ENCODE peak calls at places on chromosomes 13 and 19, in six cellular contexts. One of them, this sample, is unnamed.

GRCh38 chr13:40079721-40080120 is 424.3 kb downstream of the COG6 start:
- DNase-seq in neural crest cell: no peak
- DNase-seq in pancreas: no peak
- DNase-seq in ascending aorta: no peak
- DNase-seq in body of pancreas: no peak
- DNase-seq in fibroblast of lung: no peak
- DNase-seq in this sample: no peak

GRCh38 chr19:15431396-15432017 is 12.7 kb upstream of the AKAP8L start:
- DNase-seq in neural crest cell: no peak
- DNase-seq in pancreas: peak
- DNase-seq in ascending aorta: no peak
- DNase-seq in body of pancreas: no peak
- DNase-seq in fibroblast of lung: no peak
- DNase-seq in this sample: no peak

GRCh38 chr19:369876-370275 is 25.3 kb upstream of the MIER2 start:
- DNase-seq in neural crest cell: no peak
- DNase-seq in pancreas: no peak
- DNase-seq in ascending aorta: peak
- DNase-seq in body of pancreas: no peak
- DNase-seq in fibroblast of lung: no peak
- DNase-seq in this sample: no peak

GRCh38 chr13:108086678-108087077 is 128.7 kb downstream of the LIG4 start:
- DNase-seq in neural crest cell: no peak
- DNase-seq in pancreas: no peak
- DNase-seq in ascending aorta: no peak
- DNase-seq in body of pancreas: peak
- DNase-seq in fibroblast of lung: peak
- DNase-seq in this sample: no peak

GRCh38 chr13:101140087-101140770 is 276.1 kb downstream of the NALCN start:
- DNase-seq in neural crest cell: no peak
- DNase-seq in pancreas: no peak
- DNase-seq in ascending aorta: no peak
- DNase-seq in body of pancreas: no peak
- DNase-seq in fibroblast of lung: no peak
- DNase-seq in this sample: no peak

GRCh38 chr13:113489549-113490495 is 689 bp downstream of the DCUN1D2 start:
- DNase-seq in neural crest cell: peak
- DNase-seq in pancreas: no peak
- DNase-seq in ascending aorta: no peak
- DNase-seq in body of pancreas: no peak
- DNase-seq in fibroblast of lung: peak
- DNase-seq in this sample: no peak

GRCh38 chr13:42892760-42893159 is 99.3 kb downstream of the EPSTI1 start:
- DNase-seq in neural crest cell: no peak
- DNase-seq in pancreas: no peak
- DNase-seq in ascending aorta: no peak
- DNase-seq in body of pancreas: no peak
- DNase-seq in fibroblast of lung: peak
- DNase-seq in this sample: no peak

GRCh38 chr19:409515-410242 is 732 bp upstream of the C2CD4C start:
- DNase-seq in neural crest cell: no peak
- DNase-seq in pancreas: no peak
- DNase-seq in ascending aorta: peak
- DNase-seq in body of pancreas: no peak
- DNase-seq in fibroblast of lung: no peak
- DNase-seq in this sample: no peak

GRCh38 chr19:9128171-9128570 is 1.4 kb upstream of the OR7G3 start:
- DNase-seq in neural crest cell: no peak
- DNase-seq in pancreas: no peak
- DNase-seq in ascending aorta: no peak
- DNase-seq in body of pancreas: no peak
- DNase-seq in fibroblast of lung: no peak
- DNase-seq in this sample: no peak

GRCh38 chr19:10985502-10985901 is 24.7 kb downstream of the SMARCA4 start:
- DNase-seq in neural crest cell: no peak
- DNase-seq in pancreas: no peak
- DNase-seq in ascending aorta: no peak
- DNase-seq in body of pancreas: no peak
- DNase-seq in fibroblast of lung: no peak
- DNase-seq in this sample: no peak

GRCh38 chr19:10987621-10988297 is 26.9 kb downstream of the SMARCA4 start:
- DNase-seq in neural crest cell: no peak
- DNase-seq in pancreas: no peak
- DNase-seq in ascending aorta: no peak
- DNase-seq in body of pancreas: no peak
- DNase-seq in fibroblast of lung: no peak
- DNase-seq in this sample: no peak

GRCh38 chr19:10981496-10981895 is 20.7 kb downstream of the SMARCA4 start:
- DNase-seq in neural crest cell: no peak
- DNase-seq in pancreas: no peak
- DNase-seq in ascending aorta: no peak
- DNase-seq in body of pancreas: no peak
- DNase-seq in fibroblast of lung: peak
- DNase-seq in this sample: no peak

GRCh38 chr19:10986301-10987127 is 25.7 kb downstream of the SMARCA4 start:
- DNase-seq in neural crest cell: no peak
- DNase-seq in pancreas: no peak
- DNase-seq in ascending aorta: no peak
- DNase-seq in body of pancreas: no peak
- DNase-seq in fibroblast of lung: no peak
- DNase-seq in this sample: no peak

GRCh38 chr19:10984166-10984735 is 23.4 kb downstream of the SMARCA4 start:
- DNase-seq in neural crest cell: no peak
- DNase-seq in pancreas: no peak
- DNase-seq in ascending aorta: no peak
- DNase-seq in body of pancreas: no peak
- DNase-seq in fibroblast of lung: no peak
- DNase-seq in this sample: no peak
- TF ChIP-seq CTCF in neural crest cell: no peak
- TF ChIP-seq CTCF in pancreas: no peak
- TF ChIP-seq CTCF in ascending aorta: no peak
- TF ChIP-seq CTCF in body of pancreas: no peak
- TF ChIP-seq CTCF in fibroblast of lung: no peak
- TF ChIP-seq CTCF in this sample: no peak

DNA sequence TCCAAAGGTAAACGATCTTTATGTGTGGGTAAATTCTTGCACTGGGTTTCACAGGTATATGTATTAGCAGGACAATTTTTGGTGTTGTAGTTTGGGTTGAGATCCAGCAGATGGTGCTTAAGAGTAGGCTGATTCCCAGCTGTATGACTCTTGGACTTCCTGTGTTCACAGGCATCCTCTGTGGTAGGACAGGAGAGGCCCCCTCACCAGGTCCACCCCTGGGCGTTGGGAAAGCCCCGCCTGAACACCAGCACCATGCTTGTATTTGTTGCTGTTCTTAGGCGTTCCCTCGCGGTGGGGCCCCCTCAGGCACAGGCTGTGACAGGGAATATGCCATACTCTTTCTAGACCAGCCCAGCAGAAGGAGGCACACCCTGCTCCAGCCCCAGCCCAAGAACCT is 49.5 kb upstream of the PCDH17 start:
- DNase-seq in neural crest cell: no peak
- DNase-seq in pancreas: no peak
- DNase-seq in ascending aorta: no peak
- DNase-seq in body of pancreas: no peak
- DNase-seq in fibroblast of lung: no peak
- DNase-seq in this sample: no peak
- TF ChIP-seq CTCF in neural crest cell: peak
- TF ChIP-seq CTCF in pancreas: no peak
- TF ChIP-seq CTCF in ascending aorta: no peak
- TF ChIP-seq CTCF in body of pancreas: no peak
- TF ChIP-seq CTCF in fibroblast of lung: no peak
- TF ChIP-seq CTCF in this sample: no peak

GRCh38 chr19:23440791-23441190 is 45.5 kb upstream of the ZNF91 start:
- DNase-seq in neural crest cell: no peak
- DNase-seq in pancreas: no peak
- DNase-seq in ascending aorta: no peak
- DNase-seq in body of pancreas: no peak
- DNase-seq in fibroblast of lung: no peak
- DNase-seq in this sample: no peak
- TF ChIP-seq CTCF in neural crest cell: peak
- TF ChIP-seq CTCF in pancreas: no peak
- TF ChIP-seq CTCF in ascending aorta: no peak
- TF ChIP-seq CTCF in body of pancreas: no peak
- TF ChIP-seq CTCF in fibroblast of lung: peak
- TF ChIP-seq CTCF in this sample: no peak

DNA sequence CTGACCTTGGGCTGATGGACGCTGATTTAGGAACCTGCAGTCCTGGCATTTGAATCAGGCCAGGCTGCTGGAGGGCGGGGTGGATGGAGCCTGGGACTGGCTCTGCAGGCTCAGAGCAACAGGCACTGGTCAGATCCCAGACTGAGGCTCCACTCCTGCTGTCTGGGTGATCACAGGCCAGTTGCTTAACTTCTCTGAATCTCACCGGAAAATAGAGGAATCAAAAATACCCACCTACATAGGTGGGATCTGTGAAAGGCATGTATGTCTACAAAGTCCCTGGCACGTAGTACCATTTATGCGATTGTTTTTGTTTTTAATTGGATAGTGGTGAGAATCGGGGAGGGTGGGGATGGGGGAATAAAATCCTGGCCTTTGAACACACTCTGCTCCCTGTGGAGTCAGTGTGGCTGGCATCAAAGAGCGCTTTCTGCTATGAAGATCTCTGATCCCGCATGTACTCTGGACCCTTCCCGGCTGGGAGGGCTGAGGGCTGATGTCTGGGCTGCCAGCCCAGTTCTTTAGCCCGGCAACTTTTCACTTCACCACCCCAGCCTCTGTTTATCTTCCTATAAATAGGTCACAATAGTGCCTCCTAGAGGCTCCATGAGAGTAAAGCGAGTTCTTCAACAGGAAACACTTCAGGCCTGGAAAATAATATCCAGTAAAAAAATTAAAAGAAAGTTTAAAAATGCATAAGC is 292.3 kb downstream of the ZNF536 start:
- DNase-seq in neural crest cell: no peak
- DNase-seq in pancreas: peak
- DNase-seq in ascending aorta: peak
- DNase-seq in body of pancreas: peak
- DNase-seq in fibroblast of lung: peak
- DNase-seq in this sample: no peak
- TF ChIP-seq CTCF in neural crest cell: peak
- TF ChIP-seq CTCF in pancreas: peak
- TF ChIP-seq CTCF in ascending aorta: peak
- TF ChIP-seq CTCF in body of pancreas: peak
- TF ChIP-seq CTCF in fibroblast of lung: peak
- TF ChIP-seq CTCF in this sample: no peak

GRCh38 chr13:104008075-104008474 is 941.9 kb upstream of the SLC10A2 start:
- DNase-seq in neural crest cell: no peak
- DNase-seq in pancreas: no peak
- DNase-seq in ascending aorta: no peak
- DNase-seq in body of pancreas: no peak
- DNase-seq in fibroblast of lung: no peak
- DNase-seq in this sample: no peak

GRCh38 chr13:104014803-104015645 is 948.8 kb upstream of the SLC10A2 start:
- DNase-seq in neural crest cell: no peak
- DNase-seq in pancreas: no peak
- DNase-seq in ascending aorta: no peak
- DNase-seq in body of pancreas: no peak
- DNase-seq in fibroblast of lung: peak
- DNase-seq in this sample: no peak

GRCh38 chr13:104015646-104016396 is 949.6 kb upstream of the SLC10A2 start:
- DNase-seq in neural crest cell: no peak
- DNase-seq in pancreas: no peak
- DNase-seq in ascending aorta: no peak
- DNase-seq in body of pancreas: no peak
- DNase-seq in fibroblast of lung: peak
- DNase-seq in this sample: no peak

GRCh38 chr13:104008571-104009435 is 942.6 kb upstream of the SLC10A2 start:
- DNase-seq in neural crest cell: no peak
- DNase-seq in pancreas: no peak
- DNase-seq in ascending aorta: no peak
- DNase-seq in body of pancreas: no peak
- DNase-seq in fibroblast of lung: peak
- DNase-seq in this sample: no peak

DNA sequence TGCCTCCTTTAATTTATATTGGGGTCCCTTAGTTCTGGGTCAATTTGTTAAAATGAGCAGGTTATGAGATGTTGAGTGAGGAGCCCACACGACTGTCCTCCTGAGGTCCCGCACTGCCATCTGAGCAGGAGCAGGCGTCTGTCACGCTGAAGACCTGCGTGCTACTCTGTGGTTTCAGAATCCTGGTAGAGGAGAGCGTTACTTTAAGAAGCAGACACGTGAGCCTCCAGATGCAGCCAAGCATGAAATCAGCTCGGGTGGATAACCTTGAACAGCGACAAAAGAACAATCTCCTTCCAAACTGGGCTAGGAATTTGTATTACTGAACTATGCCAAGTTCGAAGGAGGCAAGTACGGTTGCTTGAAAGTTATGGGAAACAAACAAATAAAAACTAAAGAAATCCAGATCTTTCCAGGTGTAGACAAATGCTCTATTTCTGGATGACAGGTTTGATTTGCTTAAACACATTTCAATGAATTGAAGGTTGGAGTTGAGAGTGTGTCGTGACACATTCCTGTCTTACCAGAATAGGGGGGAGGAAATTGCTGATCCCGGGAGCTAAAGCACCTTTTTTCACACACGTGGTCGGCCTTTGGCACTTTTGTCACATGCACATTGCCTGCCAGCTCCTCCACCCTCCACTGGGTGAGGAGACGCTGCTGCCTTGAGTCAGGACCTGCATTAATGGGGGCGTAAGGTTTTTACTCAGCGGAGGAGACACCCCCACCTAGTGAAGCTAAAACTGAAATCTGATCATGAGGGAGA is 945.5 kb upstream of the SLC10A2 start:
- DNase-seq in neural crest cell: no peak
- DNase-seq in pancreas: no peak
- DNase-seq in ascending aorta: no peak
- DNase-seq in body of pancreas: peak
- DNase-seq in fibroblast of lung: no peak
- DNase-seq in this sample: no peak
- TF ChIP-seq CTCF in neural crest cell: no peak
- TF ChIP-seq CTCF in pancreas: no peak
- TF ChIP-seq CTCF in ascending aorta: no peak
- TF ChIP-seq CTCF in body of pancreas: no peak
- TF ChIP-seq CTCF in fibroblast of lung: no peak
- TF ChIP-seq CTCF in this sample: no peak

GRCh38 chr13:22740264-22740663 is 440.5 kb upstream of the SGCG start:
- DNase-seq in neural crest cell: no peak
- DNase-seq in pancreas: no peak
- DNase-seq in ascending aorta: no peak
- DNase-seq in body of pancreas: no peak
- DNase-seq in fibroblast of lung: peak
- DNase-seq in this sample: no peak
- TF ChIP-seq CTCF in neural crest cell: peak
- TF ChIP-seq CTCF in pancreas: no peak
- TF ChIP-seq CTCF in ascending aorta: no peak
- TF ChIP-seq CTCF in body of pancreas: no peak
- TF ChIP-seq CTCF in fibroblast of lung: no peak
- TF ChIP-seq CTCF in this sample: no peak

GRCh38 chr19:23436318-23436717 is 41.0 kb upstream of the ZNF91 start:
- DNase-seq in neural crest cell: no peak
- DNase-seq in pancreas: no peak
- DNase-seq in ascending aorta: no peak
- DNase-seq in body of pancreas: no peak
- DNase-seq in fibroblast of lung: no peak
- DNase-seq in this sample: no peak
- TF ChIP-seq CTCF in neural crest cell: peak
- TF ChIP-seq CTCF in pancreas: no peak
- TF ChIP-seq CTCF in ascending aorta: no peak
- TF ChIP-seq CTCF in body of pancreas: no peak
- TF ChIP-seq CTCF in fibroblast of lung: no peak
- TF ChIP-seq CTCF in this sample: no peak

GRCh38 chr13:49495783-49496762 is at the start of gene PHF11:
- DNase-seq in neural crest cell: peak
- DNase-seq in pancreas: peak
- DNase-seq in ascending aorta: peak
- DNase-seq in body of pancreas: peak
- DNase-seq in fibroblast of lung: peak
- DNase-seq in this sample: peak
- TF ChIP-seq CTCF in neural crest cell: peak
- TF ChIP-seq CTCF in pancreas: peak
- TF ChIP-seq CTCF in ascending aorta: no peak
- TF ChIP-seq CTCF in body of pancreas: peak
- TF ChIP-seq CTCF in fibroblast of lung: no peak
- TF ChIP-seq CTCF in this sample: no peak